ENCODE peak calls at places on chromosome 20, in nine cellular contexts. R, B, V, I, A, O, S, T and C are unnamed samples.

GRCh38 chr20:50735813-50736212 is 4.4 kb downstream of the PARD6B start:
- DNase-seq in R (no peak), B (no peak), V (no peak), I (no peak), A (no peak), O (no peak), S (no peak), T (no peak), C (no peak)

GRCh38 chr20:23096073-23096472 is 9.9 kb upstream of the CD93 start:
- DNase-seq in R (no peak), B (no peak), V (no peak), I (no peak), A (no peak), O (no peak), S (no peak), T (no peak), C (no peak)

GRCh38 chr20:58719971-58720371 is 27.4 kb downstream of the NPEPL1 start:
- DNase-seq in R (no peak), B (no peak), V (no peak), I (peak; percentile 33), A (no peak), O (peak; percentile 13), S (no peak), T (no peak), C (no peak)

GRCh38 chr20:63536997-63537524 is at the start of gene PTK6:
- DNase-seq in R (no peak), B (peak; percentile 57), V (no peak), I (no peak), A (peak; percentile 50), O (peak; percentile 88), S (no peak), T (no peak), C (no peak)

GRCh38 chr20:44803383-44803941 is 6.9 kb downstream of the RIMS4 start:
- DNase-seq in R (no peak), B (no peak), V (no peak), I (no peak), A (no peak), O (no peak), S (no peak), T (no peak), C (no peak)

GRCh38 chr20:33016581-33017109 is 9.1 kb downstream of the BPIFB2 start:
- DNase-seq in R (no peak), B (no peak), V (no peak), I (no peak), A (no peak), O (no peak), S (no peak), T (no peak), C (no peak)

GRCh38 chr20:58571942-58572666 is 56.9 kb upstream of the APCDD1L start:
- DNase-seq in R (peak; percentile 62), B (no peak), V (no peak), I (peak; percentile 63), A (no peak), O (no peak), S (peak; percentile 60), T (no peak), C (no peak)

GRCh38 chr20:36658300-36658699 is 12.3 kb upstream of the SLA2 start:
- DNase-seq in R (no peak), B (no peak), V (peak; percentile 40), I (no peak), A (no peak), O (no peak), S (no peak), T (no peak), C (no peak)

GRCh38 chr20:34105978-34106675 is 5.9 kb downstream of the EIF2S2 start:
- DNase-seq in R (no peak), B (no peak), V (no peak), I (no peak), A (no peak), O (no peak), S (no peak), T (no peak), C (no peak)
- H3K4me3 ChIP-seq in R (no peak overlapping the region), B (no peak overlapping the region), V (no peak overlapping the region), I (no peak overlapping the region), A (no peak overlapping the region), O (no peak overlapping the region), S (no peak overlapping the region), T (no peak overlapping the region), C (no peak overlapping the region)

GRCh38 chr20:12528591-12529041 is 480.2 kb upstream of the SPTLC3 start:
- DNase-seq in R (no peak), B (no peak), V (no peak), I (no peak), A (no peak), O (no peak), S (no peak), T (no peak), C (no peak)

GRCh38 chr20:12535770-12536169 is 473.0 kb upstream of the SPTLC3 start:
- DNase-seq in R (no peak), B (no peak), V (no peak), I (no peak), A (no peak), O (no peak), S (no peak), T (no peak), C (no peak)

GRCh38 chr20:12535316-12535715 is 473.5 kb upstream of the SPTLC3 start:
- DNase-seq in R (no peak), B (no peak), V (no peak), I (no peak), A (no peak), O (no peak), S (no peak), T (no peak), C (no peak)

GRCh38 chr20:12531626-12532025 is 477.1 kb upstream of the SPTLC3 start:
- DNase-seq in R (no peak), B (no peak), V (no peak), I (no peak), A (no peak), O (no peak), S (no peak), T (no peak), C (no peak)
- H3K4me1 ChIP-seq in R (no peaks in the 10 kb centered on the region), B (no peaks in the 10 kb centered on the region), V (no peaks in the 10 kb centered on the region), I (no peaks in the 10 kb centered on the region), A (no peaks in the 10 kb centered on the region), O (no peaks in the 10 kb centered on the region), S (no peaks in the 10 kb centered on the region), T (peaks cover 2% of the 10 kb centered on the region), C (no peaks in the 10 kb centered on the region)

GRCh38 chr20:2692886-2693285 is 306 bp downstream of the EBF4 start:
- DNase-seq in R (no peak), B (no peak), V (peak; percentile 37), I (peak; percentile 73), A (no peak), O (no peak), S (no peak), T (no peak), C (no peak)

GRCh38 chr20:2693286-2693995 is 861 bp downstream of the EBF4 start:
- DNase-seq in R (peak; percentile 5), B (peak; percentile 44), V (peak; percentile 41), I (peak; percentile 84), A (peak; percentile 37), O (no peak), S (peak; percentile 30), T (no peak), C (peak; percentile 49)

GRCh38 chr20:2691663-2692035 is 931 bp upstream of the EBF4 start:
- DNase-seq in R (no peak), B (no peak), V (no peak), I (peak; percentile 62), A (no peak), O (no peak), S (no peak), T (no peak), C (no peak)

GRCh38 chr20:2691127-2691526 is 1.5 kb upstream of the EBF4 start:
- DNase-seq in R (no peak), B (no peak), V (no peak), I (peak; percentile 23), A (no peak), O (no peak), S (no peak), T (no peak), C (no peak)

DNA sequence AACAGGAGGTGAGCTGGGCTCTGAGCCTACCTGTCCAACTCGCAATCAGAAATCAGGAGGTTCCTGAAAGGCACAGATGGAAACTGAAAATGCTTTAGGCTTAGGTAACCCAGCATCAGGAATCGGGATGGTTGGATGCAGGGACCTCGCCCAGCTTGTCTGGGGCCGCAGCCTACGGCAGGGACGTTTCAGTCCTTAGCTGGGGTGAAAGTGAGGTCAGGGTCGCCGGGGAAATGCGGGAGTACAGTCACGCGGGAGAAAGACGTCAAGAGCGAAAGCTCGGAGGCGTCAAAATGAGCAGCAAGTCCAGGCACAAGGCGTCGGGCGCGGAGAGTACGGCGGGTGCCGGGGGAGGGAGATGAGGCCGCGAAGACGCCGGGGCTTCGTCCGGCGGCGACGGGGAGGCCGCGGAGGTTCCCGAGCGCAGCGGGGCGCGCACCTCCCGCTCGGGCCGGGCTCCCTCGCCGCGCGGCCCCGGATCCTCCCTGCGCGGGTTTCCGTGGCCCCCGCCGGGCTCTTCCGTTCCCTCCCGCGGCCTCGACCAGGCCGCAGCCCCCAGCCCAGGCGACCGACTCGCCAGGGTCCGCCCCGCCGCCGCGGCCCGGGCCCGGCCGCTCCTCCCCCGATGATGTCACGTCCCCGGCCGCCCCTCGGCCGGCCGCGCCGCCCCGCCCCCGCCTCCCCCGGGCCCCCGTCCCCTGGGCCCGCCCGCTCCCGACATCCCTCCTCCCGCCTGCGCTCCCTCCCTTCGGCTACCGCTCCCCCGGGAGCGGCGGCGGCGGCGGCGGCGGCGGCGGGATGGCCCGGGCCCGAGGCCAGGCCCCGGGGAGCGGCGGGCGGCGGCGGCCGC is at the start of gene EBF4:
- DNase-seq in R (peak; percentile 31), B (peak; percentile 56), V (peak; percentile 38), I (peak; percentile 88), A (peak; percentile 57), O (no peak), S (peak; percentile 26), T (no peak), C (peak; percentile 44)
- H3K4me3 ChIP-seq in R (no peak within 1 kb of the TSS), B (peak within 1 kb of the TSS; percentile 72), V (no peak within 1 kb of the TSS), I (peak within 1 kb of the TSS; percentile 68), A (peak within 1 kb of the TSS; percentile 60), O (peak within 1 kb of the TSS; percentile 35), S (peak within 1 kb of the TSS; percentile 39), T (peak within 1 kb of the TSS; percentile 21), C (peak within 1 kb of the TSS; percentile 54)

GRCh38 chr20:25544760-25545159 is 40.6 kb downstream of the NINL start:
- DNase-seq in R (no peak), B (no peak), V (no peak), I (no peak), A (no peak), O (no peak), S (no peak), T (no peak), C (no peak)

GRCh38 chr20:25545171-25545570 is 40.2 kb downstream of the NINL start:
- DNase-seq in R (no peak), B (no peak), V (no peak), I (no peak), A (no peak), O (no peak), S (no peak), T (no peak), C (no peak)

GRCh38 chr20:25541676-25542075 is 43.7 kb downstream of the NINL start:
- DNase-seq in R (no peak), B (no peak), V (no peak), I (no peak), A (no peak), O (no peak), S (peak; percentile 51), T (no peak), C (no peak)

GRCh38 chr20:25544316-25544715 is 41.0 kb downstream of the NINL start:
- DNase-seq in R (no peak), B (no peak), V (no peak), I (no peak), A (no peak), O (no peak), S (peak; percentile 61), T (no peak), C (no peak)

DNA sequence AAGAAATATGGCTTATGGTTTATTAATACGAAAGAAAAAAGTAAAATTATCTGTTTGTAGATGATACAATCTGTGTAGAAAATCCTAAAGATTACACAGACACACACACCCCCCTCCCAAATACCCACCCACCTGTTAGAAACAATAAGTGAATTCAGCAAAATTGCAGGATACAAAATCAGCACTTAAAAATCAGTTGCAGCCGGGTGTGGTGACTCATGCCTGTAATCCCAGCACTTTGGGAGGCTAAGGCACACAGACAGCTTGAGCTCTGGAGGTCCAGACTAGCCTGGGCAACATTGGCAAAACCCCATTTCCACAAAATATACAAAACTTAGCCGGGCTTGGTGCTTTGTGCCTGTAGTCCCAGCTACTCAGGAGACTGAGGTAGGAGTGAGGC is 42.3 kb downstream of the NINL start:
- DNase-seq in R (no peak), B (no peak), V (no peak), I (no peak), A (no peak), O (no peak), S (peak; percentile 80), T (no peak), C (no peak)
- H3K4me1 ChIP-seq in R (no peaks in the 10 kb centered on the region), B (peaks cover 25% of the 10 kb centered on the region), V (no peaks in the 10 kb centered on the region), I (no peaks in the 10 kb centered on the region), A (no peaks in the 10 kb centered on the region), O (no peaks in the 10 kb centered on the region), S (peaks cover 22% of the 10 kb centered on the region), T (peaks cover 30% of the 10 kb centered on the region), C (peaks cover 3% of the 10 kb centered on the region)